ENCODE peak calls at places on chromosomes 7 and 10, in ten cellular contexts. R is stimulated activated CD8-positive, alpha-beta memory T cell treated with anti-CD3 and anti-CD28 coated beads, Interleukin-2, amount 100 ng/mL, for 48 hours; G is tibial artery; I is Calu3; H is mucosa of gallbladder; Z is NCI-H1092; X is dorsolateral prefrontal cortex; D is aorta; Y is effector CD4-positive, alpha-beta T cell; U is stimulated activated CD4-positive, alpha-beta T cell treated with anti-CD3 and anti-CD28 coated beads, Interleukin-12 subunit alpha, Interleukin-12 subunit beta, amount 100 ng/mL, for 4 hours. J is an unnamed sample.

GRCh38 chr7:266851-267840 is 22.8 kb upstream of the FOXL3 start:
- DNase-seq in R (no peak), G (no peak), I (peak; percentile 77), H (no peak), Z (peak; percentile 29), X (no peak), D (peak; percentile 77), Y (no peak), U (no peak), J (no peak)

GRCh38 chr10:31646519-31646918 is 282.1 kb downstream of the ARHGAP12 start:
- DNase-seq in R (no peak), G (no peak), I (no peak), H (no peak), Z (no peak), X (no peak), D (no peak), Y (no peak), U (no peak), J (no peak)

GRCh38 chr10:111593578-111593977 is 516.7 kb downstream of the ADRA2A start:
- DNase-seq in R (no peak), G (no peak), I (no peak), H (no peak), Z (no peak), X (no peak), D (no peak), Y (no peak), U (no peak), J (no peak)

GRCh38 chr7:38542156-38542555 is 89.0 kb downstream of the AMPH start:
- DNase-seq in R (no peak), G (no peak), I (no peak), H (no peak), Z (no peak), X (no peak), D (no peak), Y (no peak), U (no peak), J (no peak)

GRCh38 chr7:20535541-20535940 is 79.9 kb upstream of the ABCB5 start:
- DNase-seq in R (no peak), G (no peak), I (no peak), H (no peak), Z (no peak), X (no peak), D (no peak), Y (no peak), U (no peak), J (no peak)

GRCh38 chr10:77667426-77668324 is 30.1 kb upstream of the KCNMA1 start:
- DNase-seq in R (no peak), G (no peak), I (no peak), H (no peak), Z (no peak), X (no peak), D (no peak), Y (no peak), U (no peak), J (peak; percentile 46)

GRCh38 chr7:32142649-32143048 is 72.4 kb upstream of the PDE1C start:
- DNase-seq in R (no peak), G (no peak), I (no peak), H (no peak), Z (no peak), X (no peak), D (no peak), Y (no peak), U (no peak), J (no peak)

GRCh38 chr10:117264776-117265175 is 23.9 kb downstream of the SLC18A2 start:
- DNase-seq in R (no peak), G (no peak), I (no peak), H (no peak), Z (no peak), X (peak; percentile 7), D (no peak), Y (no peak), U (no peak), J (no peak)

GRCh38 chr7:131355917-131356777 is 28.5 kb downstream of the MKLN1 start:
- DNase-seq in R (no peak), G (peak; percentile 29), I (peak; percentile 21), H (peak; percentile 56), Z (no peak), X (no peak), D (no peak), Y (no peak), U (no peak), J (no peak)

J was measured in NCI-H1105 treated with DMSO at 0.1 percent for 48 hours.